ENCODE peak calls at places on chromosomes 4 and X, in eight cellular contexts. Q, R, Y, F, M, K, J and S are unnamed samples.

GRCh38 chr4:188661502-188661901 is 522.3 kb downstream of the TRIML1 start:
- DNase-seq in Q (no peak), R (no peak), Y (no peak), F (no peak), M (peak), K (no peak), J (no peak), S (no peak)

GRCh38 chr4:23680616-23681518 is 209.0 kb downstream of the PPARGC1A start:
- DNase-seq in Q (no peak), R (no peak), Y (no peak), F (no peak), M (peak), K (no peak), J (no peak), S (peak)

GRCh38 chrX:16658284-16658683 is 8.3 kb downstream of the S100G start:
- DNase-seq in Q (no peak), R (no peak), Y (peak), F (no peak), M (peak), K (no peak), J (peak), S (peak)

GRCh38 chr4:158824425-158825274 is 55.8 kb downstream of the FNIP2 start:
- DNase-seq in Q (no peak), R (no peak), Y (no peak), F (no peak), M (peak), K (no peak), J (peak), S (peak)

GRCh38 chrX:25275159-25275558 is 259.4 kb upstream of the ARX start:
- DNase-seq in Q (no peak), R (no peak), Y (no peak), F (no peak), M (no peak), K (no peak), J (no peak), S (no peak)

GRCh38 chrX:13689519-13690211 is 737 bp downstream of the RAB9A start:
- DNase-seq in Q (no peak), R (no peak), Y (peak), F (peak), M (peak), K (no peak), J (peak), S (peak)

GRCh38 chr4:56301181-56302076 is 85.9 kb downstream of the AASDH start:
- DNase-seq in Q (peak), R (no peak), Y (peak), F (peak), M (peak), K (peak), J (peak), S (peak)

GRCh38 chr4:1192091-1192492 is 19.7 kb upstream of the SPON2 start:
- DNase-seq in Q (peak), R (peak), Y (peak), F (no peak), M (peak), K (peak), J (peak), S (peak)

GRCh38 chrX:80285131-80285773 is 135.0 kb upstream of the TENT5D start:
- DNase-seq in Q (no peak), R (no peak), Y (peak), F (peak), M (peak), K (peak), J (no peak), S (peak)

GRCh38 chrX:46130246-46130645 is 415.0 kb downstream of the ZNF674 start:
- DNase-seq in Q (no peak), R (no peak), Y (no peak), F (peak), M (no peak), K (no peak), J (no peak), S (no peak)

GRCh38 chr4:6338951-6339817 is 69.5 kb downstream of the WFS1 start:
- DNase-seq in Q (no peak), R (no peak), Y (no peak), F (no peak), M (no peak), K (no peak), J (no peak), S (no peak)

GRCh38 chrX:96979766-96980165 is 96.1 kb downstream of the RPA4 start:
- DNase-seq in Q (no peak), R (no peak), Y (no peak), F (peak), M (no peak), K (no peak), J (no peak), S (no peak)

DNA sequence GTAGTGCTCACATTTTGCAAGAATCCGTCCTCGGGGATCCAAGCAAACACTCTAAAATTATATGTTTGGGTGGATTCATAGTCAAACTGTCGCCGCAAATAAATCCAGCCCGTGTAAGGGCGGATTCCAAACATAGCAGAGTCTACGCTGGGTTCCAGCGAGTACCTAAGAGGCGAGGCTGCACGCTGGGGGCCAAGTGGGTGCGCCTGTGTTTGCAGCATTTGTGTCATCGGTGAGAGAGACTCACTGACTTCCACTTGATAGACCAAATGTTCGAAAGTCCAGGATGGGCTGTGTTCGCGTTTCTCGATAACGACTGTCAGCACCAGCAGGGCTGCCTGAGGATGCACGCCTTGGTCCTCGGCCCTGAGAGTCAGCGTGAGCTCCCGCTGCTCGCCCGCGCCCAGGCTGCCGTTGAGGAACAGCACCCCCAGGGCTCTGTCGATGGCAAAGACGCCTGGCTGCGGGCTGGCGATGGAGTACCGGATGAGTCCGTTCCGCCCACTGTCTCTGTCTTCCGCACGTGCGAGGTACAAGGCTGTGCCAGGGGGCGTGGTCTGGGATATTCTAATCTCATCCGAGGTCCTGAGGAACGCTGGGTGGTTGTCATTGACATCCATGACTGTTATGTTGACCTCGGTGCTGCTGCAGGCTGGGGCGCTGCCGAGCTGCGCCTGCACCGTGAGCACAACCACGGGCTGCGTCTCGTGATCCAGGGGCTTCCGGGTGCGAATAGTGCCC is 158.7 kb downstream of the DCHS2 start:
- DNase-seq in Q (peak), R (no peak), Y (no peak), F (peak), M (peak), K (peak), J (peak), S (no peak)
- TF ChIP-seq CTCF in Q (no peak), R (no peak), Y (no peak), F (peak), M (no peak), K (no peak), J (no peak), S (no peak)

GRCh38 chr4:53128959-53129358 is 236.9 kb downstream of the SCFD2 start:
- DNase-seq in Q (peak), R (no peak), Y (no peak), F (no peak), M (peak), K (no peak), J (no peak), S (peak)

GRCh38 chr4:53127365-53127764 is 238.5 kb downstream of the SCFD2 start:
- DNase-seq in Q (no peak), R (no peak), Y (no peak), F (no peak), M (no peak), K (no peak), J (no peak), S (no peak)

GRCh38 chr4:53123171-53123570 is 242.7 kb downstream of the SCFD2 start:
- DNase-seq in Q (no peak), R (no peak), Y (no peak), F (no peak), M (no peak), K (no peak), J (no peak), S (no peak)

GRCh38 chr4:53123819-53124218 is 242.0 kb downstream of the SCFD2 start:
- DNase-seq in Q (no peak), R (no peak), Y (no peak), F (no peak), M (no peak), K (no peak), J (no peak), S (no peak)

DNA sequence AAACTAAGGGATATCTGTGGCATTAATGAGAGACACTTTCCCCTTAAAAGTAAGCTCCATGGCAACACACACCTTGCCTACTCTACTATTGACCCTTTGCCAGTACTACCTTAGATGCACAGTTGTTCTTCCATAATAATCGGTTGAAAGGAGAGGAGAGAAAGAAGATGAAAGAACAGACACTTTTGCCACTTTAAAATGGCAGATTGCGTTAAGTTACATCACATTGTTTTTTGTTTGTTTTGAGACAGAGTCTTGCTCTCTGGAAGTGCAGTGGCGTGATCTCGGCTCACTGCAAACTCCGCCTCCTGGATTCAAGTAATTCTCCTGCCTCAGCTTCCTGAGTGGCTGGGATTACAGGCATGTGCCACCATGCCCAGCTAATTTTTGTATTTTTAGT is 239.8 kb downstream of the SCFD2 start:
- DNase-seq in Q (no peak), R (no peak), Y (no peak), F (no peak), M (no peak), K (no peak), J (no peak), S (no peak)
- H3K4me3 ChIP-seq in Q (no peak), R (no peak), Y (no peak), F (no peak), M (no peak), K (no peak), J (no peak), S (no peak)

DNA sequence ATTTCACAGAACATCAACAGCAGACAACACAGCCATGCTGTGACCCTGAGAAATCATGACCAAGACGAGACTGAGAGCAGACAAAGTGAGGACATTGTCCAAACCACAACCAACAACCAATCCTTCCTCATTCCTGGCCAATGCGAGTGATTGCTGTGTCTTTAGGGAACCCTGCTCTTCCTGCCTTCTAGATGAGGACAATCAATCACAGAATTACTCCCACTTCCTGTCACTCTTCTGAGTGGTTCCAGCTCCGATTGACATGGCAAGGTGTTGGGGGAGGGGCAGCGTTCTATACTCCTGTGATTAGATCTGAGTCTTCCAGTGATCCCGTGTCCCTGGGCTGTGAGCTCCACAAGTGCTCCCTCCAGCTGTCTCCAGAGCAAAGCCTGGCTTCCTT is 227.8 kb downstream of the STIM2 start:
- DNase-seq in Q (no peak), R (no peak), Y (no peak), F (no peak), M (no peak), K (no peak), J (no peak), S (no peak)
- TF ChIP-seq CTCF in Q (no peak), R (no peak), Y (no peak), F (no peak), M (no peak), K (no peak), J (no peak), S (no peak)

DNA sequence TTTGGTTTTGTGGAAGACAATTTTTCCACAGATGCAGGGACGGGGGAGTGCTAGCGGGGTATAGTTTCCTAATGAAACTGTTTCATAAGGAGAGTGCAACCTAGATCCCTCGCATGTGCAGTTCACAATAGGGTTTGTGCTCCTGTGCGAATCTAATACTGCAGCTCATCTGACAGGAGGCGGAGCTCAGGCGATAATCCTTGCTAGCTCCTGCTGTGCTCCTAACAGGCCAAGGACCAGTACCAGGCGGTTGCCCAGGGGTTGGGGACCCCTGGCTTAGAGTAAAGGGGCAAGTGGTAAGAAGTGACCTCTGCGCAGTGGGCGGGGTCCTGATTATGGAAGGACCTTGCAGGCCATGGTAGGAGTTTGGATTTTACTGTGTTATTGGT is 3.8 kb downstream of the SCML1 start:
- DNase-seq in Q (no peak), R (peak), Y (no peak), F (peak), M (no peak), K (no peak), J (no peak), S (no peak)
- H3K4me3 ChIP-seq in Q (no peak), R (no peak), Y (no peak), F (no peak), M (no peak), K (no peak), J (no peak), S (no peak)

DNA sequence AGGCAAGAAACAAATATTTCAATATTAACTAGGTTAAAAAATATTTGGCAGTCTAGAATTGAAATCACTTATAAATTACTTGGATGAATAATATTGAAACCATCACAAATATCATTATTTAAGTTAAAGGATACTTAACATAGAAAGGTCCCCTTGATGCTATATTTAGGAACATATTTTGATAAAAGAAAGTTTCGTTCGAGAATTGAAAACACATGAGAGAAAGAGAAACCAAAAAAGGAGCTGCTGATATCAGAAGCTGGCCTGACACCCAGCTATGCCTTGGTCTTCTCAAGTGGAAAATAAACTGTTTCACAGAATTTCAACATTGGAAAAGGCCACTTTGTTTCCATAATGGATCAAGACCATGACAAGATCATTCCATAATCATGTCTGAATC is 762.4 kb downstream of the DMD start:
- DNase-seq in Q (no peak), R (no peak), Y (no peak), F (no peak), M (no peak), K (no peak), J (no peak), S (no peak)
- TF ChIP-seq CTCF in Q (no peak), R (no peak), Y (no peak), F (no peak), M (no peak), K (no peak), J (no peak), S (no peak)

GRCh38 chr4:86596802-86597201 is 2.7 kb downstream of the PTPN13 start:
- DNase-seq in Q (no peak), R (no peak), Y (peak), F (no peak), M (peak), K (no peak), J (no peak), S (peak)
- H3K4me3 ChIP-seq in Q (no peak), R (no peak), Y (peak), F (peak), M (no peak), K (no peak), J (no peak), S (peak)

GRCh38 chrX:102714994-102715393 is 2.7 kb downstream of the GPRASP2 start:
- DNase-seq in Q (peak), R (no peak), Y (no peak), F (no peak), M (peak), K (no peak), J (no peak), S (no peak)
- TF ChIP-seq CTCF in Q (no peak), R (no peak), Y (peak), F (no peak), M (peak), K (no peak), J (no peak), S (peak)

DNA sequence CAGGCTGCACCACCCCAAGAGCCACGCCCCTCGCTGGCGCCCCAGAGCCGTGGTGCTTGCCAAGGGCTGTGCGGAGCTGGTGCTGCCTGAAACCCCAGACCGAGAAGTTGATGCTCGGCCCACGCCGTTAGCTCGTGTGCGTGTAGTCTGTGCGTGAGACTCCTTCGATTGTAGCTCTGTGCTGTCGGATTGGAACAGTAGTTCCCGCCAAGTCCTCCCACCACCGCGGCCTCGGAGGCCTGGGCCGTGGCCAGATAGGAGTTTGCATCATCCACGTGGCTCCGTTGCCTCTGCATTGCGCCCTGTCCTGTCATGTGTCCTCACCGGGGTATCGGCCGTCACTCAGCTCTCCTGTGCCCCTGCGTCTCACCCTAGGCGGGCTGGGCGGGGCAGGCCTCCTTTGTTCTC is 24.2 kb downstream of the TNIP2 start:
- DNase-seq in Q (no peak), R (no peak), Y (no peak), F (no peak), M (peak), K (no peak), J (no peak), S (no peak)
- H3K4me3 ChIP-seq in Q (no peak), R (no peak), Y (no peak), F (no peak), M (no peak), K (no peak), J (no peak), S (no peak)

GRCh38 chr4:163330828-163331628 is 1.4 kb downstream of the NPY1R start:
- DNase-seq in Q (no peak), R (no peak), Y (no peak), F (no peak), M (no peak), K (no peak), J (no peak), S (no peak)

GRCh38 chr4:163335384-163335783 is 3.0 kb upstream of the NPY1R start:
- DNase-seq in Q (no peak), R (no peak), Y (no peak), F (no peak), M (no peak), K (no peak), J (no peak), S (no peak)

GRCh38 chr4:163332526-163333405 is at the start of gene NPY1R:
- DNase-seq in Q (peak), R (peak), Y (peak), F (peak), M (peak), K (peak), J (peak), S (peak)

DNA sequence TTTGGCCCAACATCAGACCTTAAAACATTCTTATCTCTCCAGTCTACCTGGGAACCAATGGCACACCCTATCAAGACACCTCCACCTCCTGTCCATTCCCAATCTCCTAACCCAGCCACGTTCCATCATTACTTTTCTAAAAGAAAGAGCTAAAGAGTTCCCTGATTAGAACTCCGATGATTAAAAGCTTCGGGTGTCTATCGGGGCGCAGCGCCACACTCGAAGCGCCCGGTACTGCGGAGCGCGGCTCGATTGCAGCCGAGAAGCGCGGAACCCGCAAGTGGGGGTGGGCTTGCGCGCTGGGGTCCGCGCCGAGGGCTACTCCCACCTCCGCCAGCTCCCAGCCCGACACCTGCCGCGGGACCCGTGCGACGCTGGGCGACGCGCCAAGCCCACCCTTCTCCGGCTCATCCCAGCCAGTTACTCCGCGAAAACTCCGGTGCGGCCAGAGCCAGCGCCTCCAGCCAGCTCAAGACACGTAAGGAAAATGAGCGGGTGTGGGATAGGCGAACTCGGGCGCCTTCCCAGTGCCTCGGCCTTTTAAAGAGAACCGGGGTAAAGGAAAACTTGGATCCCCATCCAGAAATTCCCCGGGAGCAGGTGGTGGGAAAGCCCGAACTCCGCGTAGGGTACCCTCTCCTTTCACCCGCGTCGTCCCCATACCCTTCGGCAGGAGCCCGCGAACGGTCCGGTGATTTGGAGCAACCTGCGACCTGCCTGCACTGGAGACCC is 601 bp downstream of the NPY1R start:
- DNase-seq in Q (peak), R (peak), Y (peak), F (peak), M (peak), K (no peak), J (no peak), S (peak)
- TF ChIP-seq CTCF in Q (no peak), R (no peak), Y (no peak), F (peak), M (no peak), K (no peak), J (no peak), S (no peak)

DNA sequence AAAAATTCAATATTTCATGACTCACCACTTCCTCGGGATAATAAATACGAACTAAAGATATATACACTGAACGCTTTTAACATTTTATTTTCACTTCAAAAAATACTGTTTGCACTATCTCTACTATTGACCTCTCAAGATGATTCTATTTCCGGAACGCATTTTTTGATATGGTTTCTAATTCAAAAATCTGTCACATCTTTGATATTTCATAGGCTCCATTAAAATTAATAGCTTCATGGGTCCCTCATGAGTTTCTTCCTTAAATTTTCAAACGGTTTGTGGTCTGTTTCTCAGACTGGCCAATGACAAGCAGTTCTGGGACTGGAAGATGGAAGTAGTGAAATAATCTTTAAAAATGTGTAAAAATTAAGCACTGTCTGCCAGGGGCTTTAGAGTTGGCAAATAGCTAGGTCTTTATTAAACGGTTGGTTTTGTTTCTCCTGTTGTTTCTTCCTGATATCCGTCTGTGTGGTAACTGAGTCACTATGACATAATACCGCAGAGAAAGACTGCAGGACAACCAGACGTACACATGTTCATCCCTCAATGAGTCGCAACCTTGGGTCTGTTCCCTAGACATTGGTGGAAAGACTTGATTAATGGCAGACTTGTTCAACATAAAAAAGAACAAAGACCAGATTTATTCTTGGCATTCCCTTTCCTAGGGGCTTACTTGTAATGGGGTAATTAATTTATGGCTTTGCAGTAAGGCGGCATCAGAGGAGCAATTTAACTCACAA is 133.8 kb downstream of the PALLD start:
- DNase-seq in Q (no peak), R (no peak), Y (peak), F (no peak), M (peak), K (peak), J (peak), S (peak)
- H3K4me3 ChIP-seq in Q (no peak), R (no peak), Y (peak), F (peak), M (peak), K (peak), J (peak), S (peak)